ENCODE peak calls at places on chromosomes 4 and X, in six cellular contexts. J is endodermal cell; I is GM23248; B is stimulated activated CD4-positive, alpha-beta T cell treated with anti-CD3 and anti-CD28 coated beads, Interleukin-15, amount 100 ng/mL, for 1 hour; V is left ventricle myocardium inferior; W is lung microvascular endothelial cell. D is an unnamed sample.

GRCh38 chr4:98662619-98663225 is 4.3 kb upstream of the TSPAN5 start:
- DNase-seq in J (peak), I (no peak), B (peak), V (no peak), W (no peak), D (no peak)

GRCh38 chr4:177263818-177264217 is 45.9 kb upstream of the NEIL3 start:
- DNase-seq in J (peak), I (no peak), B (no peak), V (no peak), W (no peak), D (no peak)

GRCh38 chr4:32102941-32103340 is 1382.8 kb downstream of the PCDH7 start:
- DNase-seq in J (no peak), I (no peak), B (no peak), V (no peak), W (no peak), D (peak)

GRCh38 chr4:150491132-150492049 is 90.6 kb upstream of the MAB21L2 start:
- DNase-seq in J (no peak), I (no peak), B (no peak), V (no peak), W (no peak), D (no peak)

GRCh38 chrX:13367950-13368349 is 48.1 kb upstream of the ATXN3L start:
- DNase-seq in J (no peak), I (no peak), B (no peak), V (no peak), W (no peak), D (no peak)

GRCh38 chr4:119231517-119231916 is 19.0 kb downstream of the USP53 start:
- DNase-seq in J (no peak), I (no peak), B (no peak), V (no peak), W (peak), D (no peak)

GRCh38 chr4:4529412-4529811 is 12.4 kb downstream of the STX18 start:
- DNase-seq in J (no peak), I (no peak), B (no peak), V (no peak), W (no peak), D (no peak)

GRCh38 chr4:95839891-95840290 is at the start of gene PDHA2:
- DNase-seq in J (no peak), I (no peak), B (no peak), V (no peak), W (no peak), D (no peak)

GRCh38 chrX:71181558-71181909 is 36.9 kb downstream of the NLGN3 start:
- DNase-seq in J (peak), I (peak), B (peak), V (no peak), W (peak), D (no peak)

GRCh38 chr4:140720387-140721087 is 35.6 kb downstream of the TBC1D9 start:
- DNase-seq in J (no peak), I (no peak), B (no peak), V (no peak), W (no peak), D (no peak)

GRCh38 chrX:47311857-47312774 is 58.3 kb upstream of the ZNF157 start:
- DNase-seq in J (peak), I (peak), B (peak), V (no peak), W (peak), D (peak)

GRCh38 chr4:45554423-45554822 is 569.4 kb downstream of the GABRG1 start:
- DNase-seq in J (no peak), I (peak), B (no peak), V (no peak), W (no peak), D (peak)

GRCh38 chr4:185318679-185319078 is 77.0 kb downstream of the LRP2BP start:
- DNase-seq in J (peak), I (no peak), B (no peak), V (no peak), W (peak), D (peak)

GRCh38 chr4:182185491-182185890 is 57.7 kb upstream of the TENM3 start:
- DNase-seq in J (no peak), I (no peak), B (no peak), V (no peak), W (no peak), D (no peak)

GRCh38 chr4:5887361-5888221 is 5.3 kb downstream of the CRMP1 start:
- DNase-seq in J (peak), I (no peak), B (no peak), V (no peak), W (no peak), D (no peak)

GRCh38 chrX:103101280-103102042 is 8.5 kb upstream of the NXF3 start:
- DNase-seq in J (peak), I (no peak), B (no peak), V (no peak), W (no peak), D (peak)

GRCh38 chr4:1574601-1575417 is 109.3 kb downstream of the FAM53A start:
- DNase-seq in J (peak), I (no peak), B (no peak), V (no peak), W (no peak), D (no peak)

GRCh38 chr4:5788144-5788543 is 77.1 kb downstream of the EVC start:
- DNase-seq in J (no peak), I (no peak), B (no peak), V (no peak), W (no peak), D (no peak)

GRCh38 chr4:89939994-89940393 is 45.3 kb downstream of the MMRN1 start:
- DNase-seq in J (no peak), I (no peak), B (no peak), V (peak), W (peak), D (peak)